ENCODE peak calls at places on chromosomes 2 and 18, in four cellular contexts. One of them, this sample, is unnamed.

GRCh38 chr2:17303054-17303453 is 215.2 kb downstream of the RAD51AP2 start:
- DNase-seq in sigmoid colon: no peak
- DNase-seq in vagina: no peak
- DNase-seq in A673: no peak
- DNase-seq in this sample: no peak

GRCh38 chr2:192288290-192288689 is 93.6 kb upstream of the TMEFF2 start:
- DNase-seq in sigmoid colon: no peak
- DNase-seq in vagina: no peak
- DNase-seq in A673: no peak
- DNase-seq in this sample: no peak

GRCh38 chr2:71477231-71477681 is 23.9 kb downstream of the DYSF start:
- DNase-seq in sigmoid colon: peak; percentile 50
- DNase-seq in vagina: no peak
- DNase-seq in A673: no peak
- DNase-seq in this sample: no peak

GRCh38 chr2:133841905-133842304 is 273.6 kb upstream of the NCKAP5 start:
- DNase-seq in sigmoid colon: no peak
- DNase-seq in vagina: no peak
- DNase-seq in A673: peak; percentile 95
- DNase-seq in this sample: no peak

GRCh38 chr2:173354601-173355131 is at the start of gene CDCA7:
- DNase-seq in sigmoid colon: peak; percentile 69
- DNase-seq in vagina: no peak
- DNase-seq in A673: peak; percentile 87
- DNase-seq in this sample: peak; percentile 62

GRCh38 chr2:240454031-240454901 is 18.8 kb downstream of the GPC1 start:
- DNase-seq in sigmoid colon: no peak
- DNase-seq in vagina: no peak
- DNase-seq in A673: no peak
- DNase-seq in this sample: no peak

GRCh38 chr2:42195559-42195958 is 26.4 kb downstream of the EML4 start:
- DNase-seq in sigmoid colon: no peak
- DNase-seq in vagina: no peak
- DNase-seq in A673: peak; percentile 56
- DNase-seq in this sample: no peak

GRCh38 chr2:144529841-144530240 is 9.9 kb upstream of the ZEB2 start:
- DNase-seq in sigmoid colon: no peak
- DNase-seq in vagina: no peak
- DNase-seq in A673: no peak
- DNase-seq in this sample: no peak

GRCh38 chr2:233915133-233915532 is 2.0 kb upstream of the TRPM8 start:
- DNase-seq in sigmoid colon: no peak
- DNase-seq in vagina: no peak
- DNase-seq in A673: no peak
- DNase-seq in this sample: no peak

GRCh38 chr2:10260130-10260529 is 42.6 kb upstream of the HPCAL1 start:
- DNase-seq in sigmoid colon: peak; percentile 39
- DNase-seq in vagina: no peak
- DNase-seq in A673: no peak
- DNase-seq in this sample: peak; percentile 24

GRCh38 chr2:232576995-232577394 is 26.5 kb downstream of the EIF4E2 start:
- DNase-seq in sigmoid colon: no peak
- DNase-seq in vagina: no peak
- DNase-seq in A673: no peak
- DNase-seq in this sample: no peak

DNA sequence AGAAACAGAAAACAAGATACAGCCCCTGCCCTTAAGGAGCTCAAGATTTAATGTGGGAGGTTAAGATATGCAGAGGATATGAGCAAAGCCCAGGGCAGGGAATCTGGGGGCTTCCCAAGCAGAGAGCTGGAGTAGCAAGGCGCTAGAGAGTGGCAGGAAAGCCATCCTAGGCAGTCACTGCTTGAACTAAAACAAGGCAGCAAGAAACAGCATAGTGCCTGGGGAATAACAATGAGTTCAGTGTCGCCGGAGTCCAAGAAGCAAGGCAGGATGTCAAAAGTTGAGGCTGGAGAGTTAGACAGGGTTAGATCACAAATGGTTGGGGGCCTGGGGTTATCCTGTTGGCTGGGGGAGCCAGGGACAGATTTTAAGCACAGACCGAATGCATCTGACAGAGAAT is 24.6 kb downstream of the CDH2 start:
- DNase-seq in sigmoid colon: no peak
- DNase-seq in vagina: no peak
- DNase-seq in A673: no peak
- DNase-seq in this sample: no peak
- H3K4me1 ChIP-seq in sigmoid colon: no peaks in the 10 kb centered on the region
- H3K4me1 ChIP-seq in vagina: no peaks in the 10 kb centered on the region
- H3K4me1 ChIP-seq in A673: peaks cover 6% of the 10 kb centered on the region
- H3K4me1 ChIP-seq in this sample: no peaks in the 10 kb centered on the region

GRCh38 chr2:46580416-46580815 is 101.1 kb downstream of the TMEM247 start:
- DNase-seq in sigmoid colon: no peak
- DNase-seq in vagina: no peak
- DNase-seq in A673: no peak
- DNase-seq in this sample: no peak
- H3K4me1 ChIP-seq in sigmoid colon: peaks cover 12% of the 10 kb centered on the region
- H3K4me1 ChIP-seq in vagina: peaks cover 7% of the 10 kb centered on the region
- H3K4me1 ChIP-seq in A673: no peaks in the 10 kb centered on the region
- H3K4me1 ChIP-seq in this sample: peaks cover 8% of the 10 kb centered on the region

GRCh38 chr2:12119841-12120240 is 373.4 kb downstream of the LPIN1 start:
- DNase-seq in sigmoid colon: no peak
- DNase-seq in vagina: no peak
- DNase-seq in A673: no peak
- DNase-seq in this sample: no peak
- H3K4me1 ChIP-seq in sigmoid colon: no peaks in the 10 kb centered on the region
- H3K4me1 ChIP-seq in vagina: no peaks in the 10 kb centered on the region
- H3K4me1 ChIP-seq in A673: peaks cover 22% of the 10 kb centered on the region
- H3K4me1 ChIP-seq in this sample: no peaks in the 10 kb centered on the region

GRCh38 chr2:98606431-98606830 is 1.9 kb downstream of the COA5 start:
- DNase-seq in sigmoid colon: no peak
- DNase-seq in vagina: no peak
- DNase-seq in A673: no peak
- DNase-seq in this sample: no peak

GRCh38 chr2:98607741-98608117 is 583 bp downstream of the COA5 start:
- DNase-seq in sigmoid colon: no peak
- DNase-seq in vagina: no peak
- DNase-seq in A673: no peak
- DNase-seq in this sample: no peak

GRCh38 chr2:98607104-98607503 is 1.2 kb downstream of the COA5 start:
- DNase-seq in sigmoid colon: no peak
- DNase-seq in vagina: no peak
- DNase-seq in A673: no peak
- DNase-seq in this sample: no peak

GRCh38 chr2:98608962-98609604 is 694 bp downstream of the UNC50 start:
- DNase-seq in sigmoid colon: no peak
- DNase-seq in vagina: no peak
- DNase-seq in A673: peak; percentile 5
- DNase-seq in this sample: no peak

GRCh38 chr2:98608118-98608961 is at the start of the genes COA5 and UNC50:
- DNase-seq in sigmoid colon: peak; percentile 94
- DNase-seq in vagina: no peak
- DNase-seq in A673: peak; percentile 95
- DNase-seq in this sample: peak; percentile 95
- H3K4me1 ChIP-seq in sigmoid colon: peaks cover 52% of the 10 kb centered on the region
- H3K4me1 ChIP-seq in vagina: peaks cover 67% of the 10 kb centered on the region
- H3K4me1 ChIP-seq in A673: peaks cover 23% of the 10 kb centered on the region
- H3K4me1 ChIP-seq in this sample: peaks cover 54% of the 10 kb centered on the region

DNA sequence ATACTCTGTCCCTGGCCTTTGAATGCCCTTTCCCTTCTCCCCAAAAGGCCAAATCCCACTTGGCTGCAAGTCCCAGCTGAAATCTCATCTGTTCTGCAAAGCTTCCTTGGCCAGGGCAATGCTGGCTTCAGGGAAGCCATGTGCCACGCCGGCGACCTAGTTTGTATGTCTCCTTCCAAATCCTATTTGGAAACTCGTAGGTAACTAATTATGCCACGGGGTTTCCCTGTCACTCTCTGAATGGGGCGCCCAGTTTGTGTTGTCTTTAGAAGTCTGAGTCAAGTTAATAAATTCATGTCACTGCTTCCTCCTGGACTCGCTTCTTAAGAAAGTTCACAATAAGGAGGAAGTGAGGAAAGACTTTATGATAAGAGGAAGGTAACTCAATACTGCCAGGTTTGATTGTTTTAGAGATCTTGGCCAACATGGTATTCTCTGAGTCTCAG is 19.1 kb downstream of the FHL2 start:
- DNase-seq in sigmoid colon: no peak
- DNase-seq in vagina: no peak
- DNase-seq in A673: no peak
- DNase-seq in this sample: no peak
- H3K4me1 ChIP-seq in sigmoid colon: peaks cover 21% of the 10 kb centered on the region
- H3K4me1 ChIP-seq in vagina: peaks cover 37% of the 10 kb centered on the region
- H3K4me1 ChIP-seq in A673: no peaks in the 10 kb centered on the region
- H3K4me1 ChIP-seq in this sample: peaks cover 5% of the 10 kb centered on the region

GRCh38 chr2:105870858-105871257 is 126.1 kb downstream of the NCK2 start:
- DNase-seq in sigmoid colon: no peak
- DNase-seq in vagina: no peak
- DNase-seq in A673: no peak
- DNase-seq in this sample: no peak

GRCh38 chr2:105869318-105869717 is 124.6 kb downstream of the NCK2 start:
- DNase-seq in sigmoid colon: no peak
- DNase-seq in vagina: no peak
- DNase-seq in A673: no peak
- DNase-seq in this sample: no peak

GRCh38 chr2:105872142-105872728 is 127.5 kb downstream of the NCK2 start:
- DNase-seq in sigmoid colon: no peak
- DNase-seq in vagina: no peak
- DNase-seq in A673: no peak
- DNase-seq in this sample: no peak

GRCh38 chr2:105868060-105868459 is 123.3 kb downstream of the NCK2 start:
- DNase-seq in sigmoid colon: no peak
- DNase-seq in vagina: no peak
- DNase-seq in A673: no peak
- DNase-seq in this sample: no peak

DNA sequence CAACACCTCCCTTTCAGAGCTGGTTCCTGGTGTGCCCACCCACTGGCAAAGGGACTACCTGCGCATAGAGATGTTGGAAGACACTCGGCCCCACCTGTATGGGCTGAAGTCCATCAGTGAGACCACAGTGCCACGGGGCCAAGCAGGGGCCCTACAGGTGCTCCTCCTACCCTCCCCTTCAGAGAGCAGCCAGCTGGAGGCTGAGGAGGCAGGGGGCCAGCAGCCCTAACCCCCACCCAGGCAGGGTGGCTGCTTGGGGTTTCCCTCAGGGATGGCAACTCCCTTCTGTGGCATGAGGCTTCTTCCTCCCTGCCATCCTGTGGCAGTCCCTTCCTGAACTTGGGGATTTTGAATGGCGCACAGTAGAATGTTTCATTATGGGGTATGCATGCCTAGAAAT is 125.3 kb downstream of the NCK2 start:
- DNase-seq in sigmoid colon: no peak
- DNase-seq in vagina: no peak
- DNase-seq in A673: no peak
- DNase-seq in this sample: no peak
- H3K4me1 ChIP-seq in sigmoid colon: peaks cover 28% of the 10 kb centered on the region
- H3K4me1 ChIP-seq in vagina: peaks cover 59% of the 10 kb centered on the region
- H3K4me1 ChIP-seq in A673: no peaks in the 10 kb centered on the region
- H3K4me1 ChIP-seq in this sample: peaks cover 40% of the 10 kb centered on the region

GRCh38 chr2:23426284-23426905 is 41.4 kb downstream of the KLHL29 start:
- DNase-seq in sigmoid colon: peak; percentile 92
- DNase-seq in vagina: no peak
- DNase-seq in A673: no peak
- DNase-seq in this sample: no peak

GRCh38 chr2:23429036-23429435 is 44.1 kb downstream of the KLHL29 start:
- DNase-seq in sigmoid colon: no peak
- DNase-seq in vagina: no peak
- DNase-seq in A673: no peak
- DNase-seq in this sample: no peak

GRCh38 chr2:23427976-23428375 is 43.0 kb downstream of the KLHL29 start:
- DNase-seq in sigmoid colon: no peak
- DNase-seq in vagina: no peak
- DNase-seq in A673: no peak
- DNase-seq in this sample: no peak

GRCh38 chr2:23425886-23426283 is 40.9 kb downstream of the KLHL29 start:
- DNase-seq in sigmoid colon: no peak
- DNase-seq in vagina: no peak
- DNase-seq in A673: no peak
- DNase-seq in this sample: no peak

GRCh38 chr2:23427350-23427749 is 42.4 kb downstream of the KLHL29 start:
- DNase-seq in sigmoid colon: no peak
- DNase-seq in vagina: no peak
- DNase-seq in A673: no peak
- DNase-seq in this sample: no peak
- H3K4me1 ChIP-seq in sigmoid colon: peaks cover 76% of the 10 kb centered on the region
- H3K4me1 ChIP-seq in vagina: peaks cover 30% of the 10 kb centered on the region
- H3K4me1 ChIP-seq in A673: peaks cover 24% of the 10 kb centered on the region
- H3K4me1 ChIP-seq in this sample: peaks cover 11% of the 10 kb centered on the region

GRCh38 chr2:215405722-215406581 is 29.9 kb downstream of the FN1 start:
- DNase-seq in sigmoid colon: no peak
- DNase-seq in vagina: no peak
- DNase-seq in A673: no peak
- DNase-seq in this sample: no peak

GRCh38 chr2:215401896-215402379 is 33.9 kb downstream of the FN1 start:
- DNase-seq in sigmoid colon: no peak
- DNase-seq in vagina: no peak
- DNase-seq in A673: peak; percentile 33
- DNase-seq in this sample: no peak

GRCh38 chr2:215407061-215407460 is 28.8 kb downstream of the FN1 start:
- DNase-seq in sigmoid colon: no peak
- DNase-seq in vagina: no peak
- DNase-seq in A673: no peak
- DNase-seq in this sample: no peak

GRCh38 chr2:215403441-215404356 is 32.2 kb downstream of the FN1 start:
- DNase-seq in sigmoid colon: no peak
- DNase-seq in vagina: no peak
- DNase-seq in A673: no peak
- DNase-seq in this sample: no peak

GRCh38 chr2:215404357-215404719 is 31.5 kb downstream of the FN1 start:
- DNase-seq in sigmoid colon: no peak
- DNase-seq in vagina: no peak
- DNase-seq in A673: no peak
- DNase-seq in this sample: no peak
- H3K4me1 ChIP-seq in sigmoid colon: peaks cover 40% of the 10 kb centered on the region
- H3K4me1 ChIP-seq in vagina: peaks cover 10% of the 10 kb centered on the region
- H3K4me1 ChIP-seq in A673: peaks cover 28% of the 10 kb centered on the region
- H3K4me1 ChIP-seq in this sample: no peaks in the 10 kb centered on the region

GRCh38 chr18:5488844-5489243 is 55.0 kb downstream of the EPB41L3 start:
- DNase-seq in sigmoid colon: peak; percentile 75
- DNase-seq in vagina: no peak
- DNase-seq in A673: no peak
- DNase-seq in this sample: no peak

DNA sequence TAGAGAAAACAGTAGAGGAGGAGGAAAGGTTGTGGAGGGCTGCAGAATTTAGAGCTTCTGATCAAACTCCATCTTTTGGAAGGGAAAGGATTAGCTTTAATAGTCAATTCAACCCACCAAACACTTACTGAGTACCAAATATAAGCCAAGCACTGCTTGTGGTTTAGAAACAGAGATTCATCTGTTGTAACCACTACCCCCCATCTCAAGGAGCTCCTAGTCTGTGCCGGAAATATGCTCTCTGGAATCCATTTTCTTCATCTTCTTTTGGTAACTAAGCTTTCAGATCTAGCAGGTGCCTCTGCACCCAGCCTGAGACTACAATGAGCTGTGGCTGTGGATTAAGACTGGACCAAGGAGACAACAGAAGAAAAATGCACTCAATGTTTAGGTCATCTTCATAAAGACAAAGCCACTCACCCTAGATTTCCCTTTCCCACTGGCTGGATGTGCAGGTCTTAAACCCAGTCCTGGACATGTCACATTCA is 53.0 kb downstream of the EPB41L3 start:
- DNase-seq in sigmoid colon: no peak
- DNase-seq in vagina: no peak
- DNase-seq in A673: no peak
- DNase-seq in this sample: no peak
- H3K4me1 ChIP-seq in sigmoid colon: no peaks in the 10 kb centered on the region
- H3K4me1 ChIP-seq in vagina: no peaks in the 10 kb centered on the region
- H3K4me1 ChIP-seq in A673: no peaks in the 10 kb centered on the region
- H3K4me1 ChIP-seq in this sample: no peaks in the 10 kb centered on the region

This sample was measured in lower lobe of right lung.